ENCODE peak calls at places on chromosomes 5 and 9, in seven cellular contexts. S, T, G, K, D, C and U are unnamed samples.

GRCh38 chr9:115972802-115973201 is 180.8 kb upstream of the PAPPA start:
- DNase-seq in S (no peak), T (no peak), G (no peak), K (no peak), D (no peak), C (no peak), U (no peak)

GRCh38 chr5:172699999-172700685 is 59.1 kb downstream of the NEURL1B start:
- DNase-seq in S (no peak), T (no peak), G (peak), K (no peak), D (no peak), C (no peak), U (no peak)

GRCh38 chr5:175853573-175854230 is 17.7 kb upstream of the CPLX2 start:
- DNase-seq in S (no peak), T (no peak), G (no peak), K (no peak), D (no peak), C (no peak), U (no peak)

GRCh38 chr5:77561965-77562364 is 69.8 kb upstream of the WDR41 start:
- DNase-seq in S (no peak), T (no peak), G (no peak), K (no peak), D (no peak), C (no peak), U (no peak)

GRCh38 chr9:111076043-111076442 is 37.8 kb upstream of the LPAR1 start:
- DNase-seq in S (no peak), T (no peak), G (no peak), K (no peak), D (no peak), C (no peak), U (no peak)

GRCh38 chr5:62144395-62145022 is 161.5 kb upstream of the KIF2A start:
- DNase-seq in S (no peak), T (peak), G (no peak), K (no peak), D (no peak), C (peak), U (no peak)

GRCh38 chr9:135592625-135593024 is 31.1 kb downstream of the PAEP start:
- DNase-seq in S (no peak), T (no peak), G (no peak), K (no peak), D (no peak), C (no peak), U (no peak)

GRCh38 chr5:168455201-168455600 is 31.1 kb upstream of the RARS1 start:
- DNase-seq in S (no peak), T (no peak), G (no peak), K (no peak), D (no peak), C (no peak), U (no peak)

GRCh38 chr5:179166886-179167841 is 107.0 kb downstream of the ZNF354C start:
- DNase-seq in S (peak), T (no peak), G (peak), K (peak), D (no peak), C (peak), U (peak)

GRCh38 chr5:148635321-148636083 is 18.8 kb downstream of the HTR4 start:
- DNase-seq in S (no peak), T (no peak), G (no peak), K (no peak), D (no peak), C (no peak), U (no peak)

GRCh38 chr5:169546346-169546745 is 37.2 kb upstream of the SPDL1 start:
- DNase-seq in S (no peak), T (no peak), G (no peak), K (no peak), D (no peak), C (no peak), U (no peak)